ENCODE peak calls at places on chromosomes 6 and 20, in ten cellular contexts. R is GM23248; U is CD8-positive, alpha-beta memory T cell; A is A549; G is ovary; Q is body of pancreas; Z is heart right ventricle; O is uterus; C is esophagus squamous epithelium; X is kidney. L is an unnamed sample.

GRCh38 chr20:20237093-20237959 is 130.6 kb upstream of the INSM1 start:
- DNase-seq in R (peak; percentile 69), U (peak; percentile 20), A (peak; percentile 40), G (no peak), Q (peak; percentile 49), Z (no peak), O (no peak), C (no peak), X (no peak), L (peak; percentile 56)

GRCh38 chr20:40754372-40754943 is 65.4 kb upstream of the MAFB start:
- DNase-seq in R (no peak), U (no peak), A (no peak), G (no peak), Q (peak; percentile 13), Z (peak; percentile 62), O (no peak), C (no peak), X (peak; percentile 74), L (no peak)

GRCh38 chr6:132236744-132237143 is 164.5 kb downstream of the MOXD1 start:
- DNase-seq in R (peak; percentile 72), U (no peak), A (no peak), G (no peak), Q (no peak), Z (no peak), O (no peak), C (no peak), X (no peak), L (no peak)

GRCh38 chr20:61662226-61662945 is 403.3 kb downstream of the TAF4 start:
- DNase-seq in R (no peak), U (no peak), A (no peak), G (no peak), Q (no peak), Z (no peak), O (no peak), C (no peak), X (no peak), L (no peak)

GRCh38 chr6:119628691-119629621 is 279.4 kb upstream of the MAN1A1 start:
- DNase-seq in R (no peak), U (no peak), A (no peak), G (no peak), Q (peak; percentile 21), Z (no peak), O (no peak), C (no peak), X (no peak), L (no peak)

GRCh38 chr6:168099201-168100010 is 20.4 kb upstream of the FRMD1 start:
- DNase-seq in R (no peak), U (no peak), A (no peak), G (no peak), Q (no peak), Z (no peak), O (no peak), C (no peak), X (no peak), L (no peak)

GRCh38 chr20:45957021-45957941 is 14.7 kb downstream of the ZNF335 start:
- DNase-seq in R (no peak), U (no peak), A (no peak), G (peak; percentile 12), Q (no peak), Z (no peak), O (no peak), C (no peak), X (peak; percentile 59), L (no peak)

GRCh38 chr20:20786428-20786827 is 74.0 kb upstream of the RALGAPA2 start:
- DNase-seq in R (no peak), U (no peak), A (no peak), G (no peak), Q (no peak), Z (no peak), O (no peak), C (no peak), X (no peak), L (no peak)

GRCh38 chr6:30818426-30818841 is 65.9 kb upstream of the DDR1 start:
- DNase-seq in R (peak; percentile 91), U (no peak), A (peak; percentile 69), G (no peak), Q (no peak), Z (no peak), O (no peak), C (no peak), X (no peak), L (no peak)

GRCh38 chr20:59939879-59940128 is 301 bp downstream of the PPP1R3D start:
- DNase-seq in R (peak; percentile 59), U (no peak), A (no peak), G (peak; percentile 33), Q (peak; percentile 48), Z (peak; percentile 58), O (no peak), C (no peak), X (peak; percentile 90), L (peak; percentile 17)

GRCh38 chr6:70371454-70372105 is 41.7 kb upstream of the FAM135A start:
- DNase-seq in R (peak; percentile 93), U (no peak), A (peak; percentile 72), G (no peak), Q (no peak), Z (no peak), O (no peak), C (no peak), X (no peak), L (no peak)

GRCh38 chr20:31568041-31568731 is 36.9 kb upstream of the ID1 start:
- DNase-seq in R (peak; percentile 44), U (no peak), A (no peak), G (no peak), Q (no peak), Z (no peak), O (no peak), C (no peak), X (no peak), L (no peak)
- H3K4me1 ChIP-seq in R (peaks cover 46% of the 10 kb centered on the region), U (peaks cover 6% of the 10 kb centered on the region), A (peaks cover 73% of the 10 kb centered on the region), G (peaks cover 3% of the 10 kb centered on the region), Q (peaks cover 20% of the 10 kb centered on the region), Z (peaks cover 45% of the 10 kb centered on the region), O (no peaks in the 10 kb centered on the region), C (peaks cover 95% of the 10 kb centered on the region), X (peaks cover 12% of the 10 kb centered on the region), L (peaks cover 40% of the 10 kb centered on the region)

DNA sequence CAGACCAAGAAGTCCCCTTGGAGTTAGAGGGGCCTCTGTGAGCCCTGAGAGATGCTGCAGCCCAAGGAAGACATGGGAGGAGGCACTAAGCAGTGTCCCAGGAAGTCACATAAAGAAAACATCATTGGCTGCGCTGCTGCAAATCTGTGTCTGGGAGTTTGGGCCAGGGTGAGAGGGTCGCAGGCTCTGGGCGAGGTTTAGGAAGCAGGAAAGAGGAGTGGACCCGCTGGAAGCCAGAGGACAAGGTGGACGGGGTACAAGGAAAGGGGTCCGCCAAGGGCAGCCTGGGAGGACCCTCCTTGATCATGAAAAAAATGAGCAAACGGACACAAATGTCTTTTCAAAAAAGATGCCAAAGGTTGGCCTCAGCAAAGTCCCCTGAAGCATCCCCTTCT is 15.5 kb upstream of the SERPINB1 start:
- DNase-seq in R (no peak), U (no peak), A (no peak), G (no peak), Q (no peak), Z (no peak), O (no peak), C (no peak), X (no peak), L (no peak)
- H3K4me1 ChIP-seq in R (peaks cover 5% of the 10 kb centered on the region), U (peaks cover 83% of the 10 kb centered on the region), A (peaks cover 47% of the 10 kb centered on the region), G (peaks cover 8% of the 10 kb centered on the region), Q (peaks cover 30% of the 10 kb centered on the region), Z (peaks cover 54% of the 10 kb centered on the region), O (no peaks in the 10 kb centered on the region), C (peaks cover 49% of the 10 kb centered on the region), X (peaks cover 32% of the 10 kb centered on the region), L (peaks cover 14% of the 10 kb centered on the region)

DNA sequence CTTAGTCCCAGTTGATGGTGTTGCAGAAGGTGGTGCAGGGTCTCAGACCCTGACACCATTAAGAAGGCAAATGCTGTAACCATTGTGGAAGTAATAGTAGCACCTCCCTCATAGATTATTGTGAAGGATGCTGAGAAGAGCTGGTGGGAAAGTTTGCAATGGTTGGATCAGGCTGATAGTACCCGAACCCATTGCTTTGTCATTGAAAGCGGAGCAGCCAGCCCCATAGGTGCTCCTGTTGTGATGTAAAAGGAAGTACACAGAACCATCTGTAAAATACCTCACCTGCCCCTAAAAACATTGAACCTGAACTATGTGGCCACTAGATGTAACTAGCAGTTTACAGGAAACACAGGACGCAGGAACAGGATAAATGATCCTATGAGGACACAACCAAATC is 31.5 kb downstream of the RIOK1 start:
- DNase-seq in R (no peak), U (no peak), A (no peak), G (no peak), Q (no peak), Z (no peak), O (no peak), C (no peak), X (no peak), L (no peak)
- H3K4me1 ChIP-seq in R (no peaks in the 10 kb centered on the region), U (no peaks in the 10 kb centered on the region), A (peaks cover 34% of the 10 kb centered on the region), G (no peaks in the 10 kb centered on the region), Q (peaks cover 6% of the 10 kb centered on the region), Z (no peaks in the 10 kb centered on the region), O (no peaks in the 10 kb centered on the region), C (peaks cover 30% of the 10 kb centered on the region), X (no peaks in the 10 kb centered on the region), L (peaks cover 3% of the 10 kb centered on the region)

DNA sequence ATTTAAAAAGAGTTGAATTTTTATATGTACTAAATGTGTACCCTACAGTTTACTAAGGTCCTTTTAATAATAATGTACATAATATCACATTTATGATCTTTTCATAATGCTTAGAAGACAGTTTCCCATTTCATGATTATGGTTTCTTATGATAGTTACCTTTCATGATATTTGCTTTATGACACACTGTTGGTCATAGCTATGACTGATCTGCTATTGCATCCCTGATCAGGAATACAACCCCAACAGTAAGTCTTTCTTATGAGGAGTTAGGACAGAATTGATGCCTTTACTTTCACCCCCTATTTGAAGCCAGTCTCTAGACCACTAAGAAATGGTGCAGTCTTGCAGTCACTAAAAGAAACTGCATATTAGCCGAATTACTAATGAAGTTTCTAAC is 31.0 kb downstream of the LCA5 start:
- DNase-seq in R (peak; percentile 25), U (no peak), A (no peak), G (no peak), Q (no peak), Z (no peak), O (no peak), C (no peak), X (no peak), L (no peak)
- H3K4me1 ChIP-seq in R (no peaks in the 10 kb centered on the region), U (no peaks in the 10 kb centered on the region), A (peaks cover 4% of the 10 kb centered on the region), G (no peaks in the 10 kb centered on the region), Q (no peaks in the 10 kb centered on the region), Z (no peaks in the 10 kb centered on the region), O (no peaks in the 10 kb centered on the region), C (no peaks in the 10 kb centered on the region), X (no peaks in the 10 kb centered on the region), L (no peaks in the 10 kb centered on the region)

GRCh38 chr20:22836211-22836610 is 198.9 kb upstream of the SSTR4 start:
- DNase-seq in R (peak; percentile 44), U (no peak), A (no peak), G (no peak), Q (no peak), Z (no peak), O (no peak), C (no peak), X (no peak), L (no peak)
- H3K4me1 ChIP-seq in R (peaks cover 5% of the 10 kb centered on the region), U (no peaks in the 10 kb centered on the region), A (peaks cover 23% of the 10 kb centered on the region), G (peaks cover 6% of the 10 kb centered on the region), Q (peaks cover 9% of the 10 kb centered on the region), Z (no peaks in the 10 kb centered on the region), O (no peaks in the 10 kb centered on the region), C (no peaks in the 10 kb centered on the region), X (no peaks in the 10 kb centered on the region), L (no peaks in the 10 kb centered on the region)

L was measured in BE2C.